ENCODE peak calls at places on chromosomes 11 and 22, in six cellular contexts. S is activated CD4-positive, alpha-beta T cell treated with anti-CD3 and anti-CD28 coated beads for 24 hours; E is effector CD4-positive, alpha-beta T cell; R is WTC11; X is brain microvascular endothelial cell; A is bronchial epithelial cell. Z is an unnamed sample.

GRCh38 chr22:42670921-42671709 is 21.9 kb upstream of the CYB5R3 start:
- DNase-seq in S (no peak), E (no peak), R (no peak), X (peak), A (no peak), Z (no peak)

GRCh38 chr22:17972385-17973181 is 51.8 kb downstream of the MICAL3 start:
- DNase-seq in S (no peak), E (no peak), R (no peak), X (peak), A (peak), Z (no peak)

GRCh38 chr11:12182650-12183511 is 72.5 kb downstream of the MICAL2 start:
- DNase-seq in S (no peak), E (no peak), R (no peak), X (peak), A (peak), Z (no peak)

GRCh38 chr11:93740031-93740801 is 1.1 kb downstream of the TAF1D start:
- DNase-seq in S (peak), E (no peak), R (peak), X (no peak), A (peak), Z (no peak)

GRCh38 chr11:20303451-20303965 is 60.0 kb upstream of the HTATIP2 start:
- DNase-seq in S (no peak), E (no peak), R (no peak), X (no peak), A (no peak), Z (no peak)

GRCh38 chr22:43600265-43600664 is 188.5 kb downstream of the MPPED1 start:
- DNase-seq in S (no peak), E (no peak), R (peak), X (no peak), A (no peak), Z (no peak)

GRCh38 chr22:23657712-23658111 is 25.6 kb upstream of the DRICH1 start:
- DNase-seq in S (no peak), E (no peak), R (no peak), X (no peak), A (no peak), Z (no peak)

GRCh38 chr11:13311570-13311969 is 34.0 kb downstream of the BMAL1 start:
- DNase-seq in S (no peak), E (no peak), R (no peak), X (no peak), A (peak), Z (no peak)

GRCh38 chr11:17560281-17561110 is 13.4 kb downstream of the OTOG start:
- DNase-seq in S (no peak), E (no peak), R (no peak), X (no peak), A (no peak), Z (no peak)

GRCh38 chr11:8102296-8102915 is 21.4 kb downstream of the TUB start:
- DNase-seq in S (no peak), E (no peak), R (no peak), X (no peak), A (no peak), Z (no peak)

GRCh38 chr22:50544078-50544745 is 1.5 kb upstream of the KLHDC7B start:
- DNase-seq in S (peak), E (peak), R (peak), X (peak), A (peak), Z (peak)

GRCh38 chr11:17991799-17992433 is 20.9 kb downstream of the SERGEF start:
- DNase-seq in S (no peak), E (peak), R (peak), X (no peak), A (peak), Z (no peak)

GRCh38 chr11:119107538-119108150 is 500 bp downstream of the C2CD2L start:
- DNase-seq in S (no peak), E (no peak), R (no peak), X (no peak), A (no peak), Z (no peak)

GRCh38 chr11:16893456-16894076 is 120.6 kb downstream of the PLEKHA7 start:
- DNase-seq in S (no peak), E (no peak), R (peak), X (no peak), A (peak), Z (no peak)

GRCh38 chr22:49633010-49633324 is 194.7 kb downstream of the BRD1 start:
- DNase-seq in S (no peak), E (no peak), R (no peak), X (no peak), A (no peak), Z (no peak)

GRCh38 chr11:33687733-33688479 is 12.7 kb downstream of the C11orf91 start:
- DNase-seq in S (no peak), E (no peak), R (peak), X (peak), A (peak), Z (no peak)

GRCh38 chr11:73931039-73931645 is 19.7 kb upstream of the DNAJB13 start:
- DNase-seq in S (no peak), E (no peak), R (peak), X (peak), A (peak), Z (no peak)

GRCh38 chr22:25746012-25746373 is 4.0 kb downstream of the MYO18B start:
- DNase-seq in S (no peak), E (no peak), R (no peak), X (no peak), A (peak), Z (no peak)

GRCh38 chr11:7639643-7640025 is 33.7 kb downstream of the CYB5R2 start:
- DNase-seq in S (no peak), E (no peak), R (no peak), X (no peak), A (peak), Z (no peak)

GRCh38 chr11:2553886-2554285 is 109.1 kb downstream of the KCNQ1 start:
- DNase-seq in S (no peak), E (no peak), R (no peak), X (no peak), A (no peak), Z (no peak)

GRCh38 chr11:36065436-36065835 is 121.6 kb downstream of the LDLRAD3 start:
- DNase-seq in S (no peak), E (no peak), R (no peak), X (peak), A (peak), Z (no peak)

GRCh38 chr11:86214710-86215109 is 29.8 kb upstream of the EED start:
- DNase-seq in S (peak), E (no peak), R (no peak), X (no peak), A (peak), Z (no peak)

GRCh38 chr11:62322524-62322923 is 14.7 kb upstream of the ASRGL1 start:
- DNase-seq in S (no peak), E (no peak), R (no peak), X (no peak), A (no peak), Z (no peak)

GRCh38 chr11:62611705-62612365 is 740 bp downstream of the EML3 start:
- DNase-seq in S (peak), E (peak), R (peak), X (no peak), A (no peak), Z (no peak)

Z was measured in stimulated activated CD8-positive, alpha-beta memory T cell treated with anti-CD3 and anti-CD28 coated beads, Interleukin-4, amount 100 ng/mL, for 1 hour.